ENCODE peak calls at places on chromosomes 3 and 15, in five cellular contexts. W is A549, P is caudate nucleus, I is epithelial cell of prostate, G is anterior cingulate cortex. L is an unnamed sample.

GRCh38 chr3:15345608-15346137 is 13.3 kb upstream of the SH3BP5 start:
- DNase-seq in W (no peak), P (no peak), I (no peak), G (no peak), L (no peak)

GRCh38 chr15:49045691-49046112 is 544 bp downstream of the SECISBP2L start:
- DNase-seq in W (peak), P (peak), I (no peak), G (no peak), L (peak)

GRCh38 chr3:44682182-44682896 is 30.1 kb upstream of the ZNF502 start:
- DNase-seq in W (no peak), P (no peak), I (no peak), G (no peak), L (no peak)

GRCh38 chr3:8837172-8837571 is 67.8 kb upstream of the OXTR start:
- DNase-seq in W (no peak), P (no peak), I (peak), G (no peak), L (no peak)

GRCh38 chr3:117398166-117398954 is 688.8 kb downstream of the TUSC7 start:
- DNase-seq in W (no peak), P (peak), I (no peak), G (peak), L (no peak)

GRCh38 chr3:159928071-159928491 is 60.6 kb upstream of the IL12A start:
- DNase-seq in W (peak), P (no peak), I (no peak), G (no peak), L (no peak)

GRCh38 chr15:78979456-78980320 is 34.8 kb upstream of the CTSH start:
- DNase-seq in W (peak), P (no peak), I (peak), G (no peak), L (peak)

GRCh38 chr3:33915796-33916589 is 117.6 kb downstream of the PDCD6IP start:
- DNase-seq in W (peak), P (no peak), I (no peak), G (peak), L (peak)

GRCh38 chr3:158727499-158728377 is 4.5 kb downstream of the RARRES1 start:
- DNase-seq in W (peak), P (no peak), I (no peak), G (no peak), L (peak)

GRCh38 chr15:89740137-89740536 is 10.9 kb downstream of the MESP1 start:
- DNase-seq in W (peak), P (no peak), I (no peak), G (no peak), L (peak)

GRCh38 chr3:128488995-128489859 is 3.8 kb downstream of the GATA2 start:
- DNase-seq in W (no peak), P (no peak), I (no peak), G (no peak), L (peak)

GRCh38 chr15:69099976-69100375 is 60.5 kb upstream of the GLCE start:
- DNase-seq in W (no peak), P (no peak), I (no peak), G (no peak), L (no peak)

GRCh38 chr3:193333229-193333628 is 45.3 kb downstream of the ATP13A5 start:
- DNase-seq in W (no peak), P (no peak), I (no peak), G (no peak), L (no peak)

GRCh38 chr3:196517919-196518318 is 2.8 kb upstream of the SMCO1 start:
- DNase-seq in W (no peak), P (no peak), I (peak), G (no peak), L (no peak)

GRCh38 chr3:72280876-72281275 is 495.9 kb upstream of the PROK2 start:
- DNase-seq in W (no peak), P (no peak), I (no peak), G (no peak), L (no peak)

GRCh38 chr3:48997714-48998637 is 7.9 kb downstream of the P4HTM start:
- DNase-seq in W (no peak), P (no peak), I (no peak), G (peak), L (no peak)

GRCh38 chr3:47299396-47300318 is 16.9 kb downstream of the KLHL18 start:
- DNase-seq in W (no peak), P (no peak), I (no peak), G (no peak), L (peak)